ENCODE peak calls at places on chromosome 1, in ten cellular contexts. Q is Right ventricle myocardium superior, F is BJ, C is EL, W is NB4, H is SK-MEL-5, B is NCI-H1105, K is left ventricle myocardium superior, U is GM04504, T is lower lobe of right lung. P is an unnamed sample.
A peak's percentile ranks its signal among the peaks of the same experiment; 100 is the strongest.

GRCh38 chr1:204837440-204838084 is 33.1 kb upstream of the NFASC start:
- DNase-seq in Q (no peak), F (no peak), C (peak; percentile 52), W (peak; percentile 50), H (peak; percentile 45), B (no peak), K (no peak), U (peak; percentile 32), T (no peak), P (no peak)

GRCh38 chr1:199010933-199011332 is 372.1 kb downstream of the PTPRC start:
- DNase-seq in Q (no peak), F (no peak), C (peak; percentile 10), W (no peak), H (no peak), B (no peak), K (no peak), U (no peak), T (no peak), P (no peak)

GRCh38 chr1:218409946-218410510 is 64.9 kb downstream of the TGFB2 start:
- DNase-seq in Q (no peak), F (no peak), C (peak; percentile 60), W (no peak), H (no peak), B (no peak), K (no peak), U (no peak), T (no peak), P (no peak)

GRCh38 chr1:206001476-206001888 is 1.7 kb downstream of the RAB7B start:
- DNase-seq in Q (no peak), F (peak; percentile 79), C (peak; percentile 95), W (peak; percentile 94), H (peak; percentile 59), B (no peak), K (no peak), U (peak; percentile 85), T (no peak), P (peak; percentile 41)

GRCh38 chr1:240385985-240386978 is 225.7 kb downstream of the GREM2 start:
- DNase-seq in Q (no peak), F (peak; percentile 90), C (peak; percentile 90), W (peak; percentile 2), H (no peak), B (no peak), K (no peak), U (peak; percentile 85), T (no peak), P (no peak)

GRCh38 chr1:61419167-61419566 is 305.8 kb downstream of the TM2D1 start:
- DNase-seq in Q (no peak), F (no peak), C (no peak), W (no peak), H (no peak), B (no peak), K (no peak), U (no peak), T (no peak), P (no peak)

GRCh38 chr1:57659804-57660203 is 235.9 kb upstream of the DAB1 start:
- DNase-seq in Q (no peak), F (no peak), C (no peak), W (no peak), H (no peak), B (no peak), K (no peak), U (no peak), T (no peak), P (no peak)

GRCh38 chr1:235742914-235743599 is 93.5 kb upstream of the GNG4 start:
- DNase-seq in Q (no peak), F (no peak), C (no peak), W (no peak), H (no peak), B (no peak), K (no peak), U (no peak), T (no peak), P (no peak)

GRCh38 chr1:32496127-32496526 is 31.3 kb downstream of the ZBTB8B start:
- DNase-seq in Q (no peak), F (no peak), C (peak; percentile 58), W (peak; percentile 15), H (peak; percentile 72), B (no peak), K (no peak), U (no peak), T (no peak), P (no peak)

GRCh38 chr1:184223216-184223615 is 163.6 kb upstream of the C1orf21 start:
- DNase-seq in Q (no peak), F (no peak), C (no peak), W (no peak), H (no peak), B (no peak), K (no peak), U (no peak), T (no peak), P (no peak)

GRCh38 chr1:85109475-85109874 is 61.2 kb upstream of the MCOLN3 start:
- DNase-seq in Q (peak; percentile 56), F (peak; percentile 15), C (peak; percentile 69), W (peak; percentile 66), H (peak; percentile 72), B (peak; percentile 46), K (peak; percentile 64), U (peak; percentile 34), T (peak; percentile 64), P (no peak)

GRCh38 chr1:11501906-11502485 is 23.0 kb downstream of the DISP3 start:
- DNase-seq in Q (no peak), F (no peak), C (no peak), W (no peak), H (no peak), B (no peak), K (no peak), U (no peak), T (no peak), P (no peak)

GRCh38 chr1:186519981-186520380 is 59.1 kb upstream of the PDC start:
- DNase-seq in Q (no peak), F (no peak), C (peak; percentile 33), W (no peak), H (no peak), B (no peak), K (no peak), U (no peak), T (no peak), P (no peak)

P was measured in anterior cingulate cortex.